ENCODE peak calls at places on chromosomes 2 and 18, in seven cellular contexts. F is CD8-positive, alpha-beta T cell; B is spleen; D is BE2C; M is AG10803; I is neural crest cell; O is suprapubic skin. N is an unnamed sample.

GRCh38 chr2:178412047-178412446 is 38.9 kb downstream of the PRKRA start:
- DNase-seq in F (no peak), B (no peak), D (no peak), M (no peak), I (no peak), O (no peak), N (no peak)

GRCh38 chr2:28377201-28377816 is 15.3 kb upstream of the FOSL2 start:
- DNase-seq in F (no peak), B (peak), D (no peak), M (no peak), I (no peak), O (no peak), N (no peak)

GRCh38 chr2:45195916-45196315 is 186.7 kb upstream of the SIX2 start:
- DNase-seq in F (no peak), B (no peak), D (no peak), M (peak), I (no peak), O (no peak), N (no peak)

GRCh38 chr2:99079226-99079625 is 62.3 kb upstream of the C2orf15 start:
- DNase-seq in F (no peak), B (no peak), D (no peak), M (peak), I (no peak), O (no peak), N (no peak)

GRCh38 chr2:217573565-217573964 is 429.2 kb downstream of the TNS1 start:
- DNase-seq in F (no peak), B (no peak), D (peak), M (peak), I (no peak), O (no peak), N (no peak)

GRCh38 chr2:134232868-134233732 is 20.8 kb upstream of the MGAT5 start:
- DNase-seq in F (no peak), B (no peak), D (no peak), M (no peak), I (no peak), O (no peak), N (no peak)

GRCh38 chr2:215826376-215826775 is 187.0 kb downstream of the MREG start:
- DNase-seq in F (no peak), B (no peak), D (no peak), M (no peak), I (no peak), O (no peak), N (no peak)

GRCh38 chr18:293557-293956 is 25.7 kb upstream of the THOC1 start:
- DNase-seq in F (no peak), B (no peak), D (no peak), M (peak), I (no peak), O (no peak), N (no peak)

GRCh38 chr18:78796693-78797455 is 182.7 kb upstream of the SALL3 start:
- DNase-seq in F (no peak), B (peak), D (no peak), M (no peak), I (no peak), O (no peak), N (no peak)

GRCh38 chr2:223941579-223942277 is 3.4 kb downstream of the WDFY1 start:
- DNase-seq in F (peak), B (no peak), D (no peak), M (peak), I (no peak), O (no peak), N (peak)

GRCh38 chr2:204225633-204226032 is 289.1 kb downstream of the ICOS start:
- DNase-seq in F (no peak), B (no peak), D (no peak), M (no peak), I (no peak), O (no peak), N (no peak)

GRCh38 chr2:204219196-204219595 is 282.6 kb downstream of the ICOS start:
- DNase-seq in F (no peak), B (no peak), D (no peak), M (no peak), I (no peak), O (no peak), N (no peak)

GRCh38 chr2:204218040-204218439 is 281.5 kb downstream of the ICOS start:
- DNase-seq in F (no peak), B (no peak), D (no peak), M (no peak), I (no peak), O (no peak), N (no peak)

GRCh38 chr2:204223544-204223943 is 287.0 kb downstream of the ICOS start:
- DNase-seq in F (no peak), B (no peak), D (no peak), M (no peak), I (no peak), O (no peak), N (no peak)

GRCh38 chr2:204220896-204221295 is 284.3 kb downstream of the ICOS start:
- DNase-seq in F (no peak), B (no peak), D (no peak), M (no peak), I (no peak), O (no peak), N (no peak)
- TF ChIP-seq CTCF in F (no peak), B (no peak), D (peak), M (no peak), I (no peak), O (no peak), N (no peak)

GRCh38 chr2:67576991-67577390 is 179.9 kb downstream of the ETAA1 start:
- DNase-seq in F (no peak), B (no peak), D (no peak), M (no peak), I (no peak), O (no peak), N (no peak)
- TF ChIP-seq CTCF in F (no peak), B (no peak), D (no peak), M (no peak), I (no peak), O (no peak), N (no peak)

DNA sequence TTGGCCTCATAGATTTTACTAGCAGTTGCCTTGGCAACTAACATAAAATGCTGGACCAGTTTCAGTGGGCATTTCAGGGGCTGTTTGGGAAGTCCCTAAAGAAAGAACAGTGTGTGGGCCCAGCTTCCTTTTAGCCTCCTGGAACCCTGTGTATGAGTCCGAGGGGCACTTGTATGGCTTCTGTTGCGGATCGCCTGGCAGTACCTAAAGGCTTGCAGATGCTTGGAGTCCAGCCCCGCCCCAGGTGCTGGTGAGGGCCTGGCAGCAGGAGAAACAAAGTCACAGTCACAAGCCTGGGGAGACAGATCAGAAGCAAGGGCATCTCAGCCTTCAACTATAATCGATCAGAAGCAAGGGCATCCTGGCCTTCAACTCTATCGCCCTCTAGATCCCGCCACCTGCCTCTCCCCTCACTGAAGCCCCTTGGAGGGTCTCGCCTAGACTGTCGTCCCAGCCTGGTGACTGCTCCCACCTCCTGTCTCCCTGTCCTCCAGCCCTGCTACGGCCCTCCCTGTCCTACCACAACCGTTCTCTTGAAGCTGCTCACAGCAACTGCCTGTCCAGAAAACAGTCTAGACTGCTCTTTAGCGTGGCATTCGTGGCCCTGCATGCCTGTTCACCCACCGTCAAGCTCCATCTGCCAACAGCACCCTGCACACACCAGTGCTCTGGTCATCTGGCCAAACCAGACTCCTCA is 36.7 kb upstream of the MAPRE3 start:
- DNase-seq in F (peak), B (no peak), D (no peak), M (no peak), I (no peak), O (peak), N (no peak)
- TF ChIP-seq CTCF in F (no peak), B (no peak), D (no peak), M (no peak), I (no peak), O (no peak), N (no peak)

GRCh38 chr18:31487251-31488015 is 10.5 kb upstream of the DSG2 start:
- DNase-seq in F (no peak), B (no peak), D (no peak), M (peak), I (no peak), O (no peak), N (no peak)

GRCh38 chr18:31489311-31489710 is 8.7 kb upstream of the DSG2 start:
- DNase-seq in F (no peak), B (no peak), D (no peak), M (no peak), I (no peak), O (no peak), N (no peak)

GRCh38 chr18:31484461-31484860 is 13.5 kb upstream of the DSG2 start:
- DNase-seq in F (no peak), B (no peak), D (no peak), M (no peak), I (no peak), O (no peak), N (no peak)

GRCh38 chr18:31482051-31482450 is 15.9 kb upstream of the DSG2 start:
- DNase-seq in F (no peak), B (no peak), D (no peak), M (no peak), I (no peak), O (no peak), N (no peak)

GRCh38 chr18:31486165-31486564 is 11.8 kb upstream of the DSG2 start:
- DNase-seq in F (no peak), B (no peak), D (no peak), M (no peak), I (no peak), O (no peak), N (no peak)
- TF ChIP-seq CTCF in F (no peak), B (no peak), D (no peak), M (no peak), I (no peak), O (no peak), N (no peak)

DNA sequence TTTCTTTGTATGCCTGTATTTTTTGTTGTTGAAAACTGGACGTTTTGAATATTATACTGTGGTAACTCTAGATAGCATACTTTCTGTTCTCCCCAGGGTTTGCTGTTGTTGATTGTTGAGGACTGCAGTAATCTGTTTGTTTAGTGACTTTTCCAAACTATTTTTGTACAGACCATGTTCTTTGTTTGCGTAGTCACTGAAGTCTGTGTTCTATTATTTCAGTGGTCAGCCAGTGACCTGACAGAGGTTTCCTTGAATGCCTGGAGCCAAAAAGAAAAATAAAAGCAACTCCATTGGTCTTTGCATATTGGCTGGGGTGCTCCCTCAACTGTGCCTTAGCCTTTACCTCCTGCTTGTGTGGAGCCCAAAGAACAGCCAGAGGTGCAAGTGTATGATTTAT is 42.7 kb upstream of the PHLPP1 start:
- DNase-seq in F (no peak), B (no peak), D (no peak), M (no peak), I (no peak), O (no peak), N (no peak)
- TF ChIP-seq CTCF in F (no peak), B (no peak), D (no peak), M (no peak), I (no peak), O (no peak), N (no peak)

GRCh38 chr2:191846787-191847620 is at the start of gene CAVIN2:
- DNase-seq in F (no peak), B (peak), D (no peak), M (peak), I (no peak), O (peak), N (no peak)
- TF ChIP-seq CTCF in F (no peak), B (no peak), D (no peak), M (peak), I (no peak), O (no peak), N (no peak)

GRCh38 chr2:162333968-162334367 is 10.0 kb upstream of the GCA start:
- DNase-seq in F (no peak), B (no peak), D (no peak), M (peak), I (no peak), O (no peak), N (no peak)
- TF ChIP-seq CTCF in F (peak), B (peak), D (peak), M (peak), I (peak), O (peak), N (peak)